ENCODE peak calls at places on chromosome 3, in nine cellular contexts. B, Q, U, F, L, A, I, G and P are unnamed samples.

GRCh38 chr3:161409069-161409468 is 37.8 kb upstream of the SPTSSB start:
- DNase-seq in B (no peak), Q (no peak), U (peak; percentile 16), F (no peak), L (peak; percentile 49), A (no peak), I (no peak), G (no peak), P (no peak)

GRCh38 chr3:78645628-78646310 is 1122.0 kb downstream of the ROBO1 start:
- DNase-seq in B (peak; percentile 60), Q (no peak), U (peak; percentile 22), F (no peak), L (peak; percentile 28), A (no peak), I (no peak), G (no peak), P (no peak)

GRCh38 chr3:15505412-15506165 is 15.9 kb downstream of the COLQ start:
- DNase-seq in B (no peak), Q (no peak), U (no peak), F (no peak), L (no peak), A (no peak), I (no peak), G (no peak), P (no peak)

GRCh38 chr3:78143000-78143399 is 1103.1 kb downstream of the ROBO2 start:
- DNase-seq in B (no peak), Q (no peak), U (no peak), F (no peak), L (no peak), A (no peak), I (no peak), G (no peak), P (no peak)

GRCh38 chr3:120743081-120743365 is 479 bp downstream of the GTF2E1 start:
- DNase-seq in B (no peak), Q (no peak), U (no peak), F (no peak), L (no peak), A (no peak), I (no peak), G (no peak), P (no peak)

GRCh38 chr3:87333393-87333892 is 57.1 kb upstream of the POU1F1 start:
- DNase-seq in B (no peak), Q (no peak), U (no peak), F (no peak), L (peak; percentile 79), A (no peak), I (no peak), G (no peak), P (no peak)

GRCh38 chr3:33980252-33980651 is 181.8 kb downstream of the PDCD6IP start:
- DNase-seq in B (no peak), Q (no peak), U (no peak), F (no peak), L (peak; percentile 8), A (no peak), I (no peak), G (no peak), P (no peak)

GRCh38 chr3:55300701-55301100 is 186.4 kb downstream of the WNT5A start:
- DNase-seq in B (no peak), Q (no peak), U (no peak), F (no peak), L (no peak), A (no peak), I (no peak), G (no peak), P (no peak)

GRCh38 chr3:186164696-186165095 is 55.8 kb upstream of the ETV5 start:
- DNase-seq in B (no peak), Q (no peak), U (no peak), F (peak; percentile 43), L (no peak), A (no peak), I (no peak), G (no peak), P (no peak)

GRCh38 chr3:141498592-141499223 is 11.9 kb downstream of the RASA2 start:
- DNase-seq in B (no peak), Q (peak; percentile 68), U (peak; percentile 96), F (no peak), L (no peak), A (peak; percentile 62), I (no peak), G (no peak), P (no peak)

GRCh38 chr3:10460951-10461563 is 44.3 kb downstream of the ATP2B2 start:
- DNase-seq in B (no peak), Q (no peak), U (no peak), F (no peak), L (no peak), A (no peak), I (no peak), G (no peak), P (no peak)

GRCh38 chr3:134351421-134351820 is 22.8 kb downstream of the AMOTL2 start:
- DNase-seq in B (no peak), Q (no peak), U (no peak), F (no peak), L (no peak), A (no peak), I (no peak), G (no peak), P (no peak)

GRCh38 chr3:155890671-155891190 is 20.3 kb downstream of the GMPS start:
- DNase-seq in B (peak; percentile 50), Q (no peak), U (no peak), F (no peak), L (no peak), A (no peak), I (no peak), G (no peak), P (no peak)

GRCh38 chr3:141103067-141103466 is 51.9 kb downstream of the SPSB4 start:
- DNase-seq in B (no peak), Q (no peak), U (no peak), F (peak; percentile 49), L (no peak), A (no peak), I (no peak), G (no peak), P (no peak)

GRCh38 chr3:184417619-184418327 is 37.9 kb downstream of the CHRD start:
- DNase-seq in B (peak; percentile 14), Q (peak; percentile 76), U (peak; percentile 68), F (peak; percentile 85), L (peak; percentile 52), A (peak; percentile 80), I (no peak), G (peak; percentile 72), P (peak; percentile 64)

GRCh38 chr3:191065183-191065805 is 133.7 kb upstream of the OSTN start:
- DNase-seq in B (no peak), Q (no peak), U (no peak), F (no peak), L (no peak), A (no peak), I (no peak), G (no peak), P (no peak)

GRCh38 chr3:166455724-166456123 is 618.5 kb upstream of the BCHE start:
- DNase-seq in B (no peak), Q (no peak), U (no peak), F (no peak), L (no peak), A (no peak), I (no peak), G (no peak), P (no peak)

GRCh38 chr3:166456291-166456690 is 619.1 kb upstream of the BCHE start:
- DNase-seq in B (no peak), Q (no peak), U (no peak), F (no peak), L (no peak), A (no peak), I (no peak), G (no peak), P (no peak)

GRCh38 chr3:166453472-166453871 is 616.2 kb upstream of the BCHE start:
- DNase-seq in B (no peak), Q (no peak), U (no peak), F (no peak), L (no peak), A (no peak), I (no peak), G (no peak), P (no peak)

GRCh38 chr3:166451997-166452396 is 614.8 kb upstream of the BCHE start:
- DNase-seq in B (no peak), Q (no peak), U (no peak), F (no peak), L (no peak), A (no peak), I (no peak), G (no peak), P (no peak)

GRCh38 chr3:166457382-166457781 is 620.2 kb upstream of the BCHE start:
- DNase-seq in B (no peak), Q (no peak), U (no peak), F (no peak), L (no peak), A (no peak), I (no peak), G (no peak), P (no peak)
- TF ChIP-seq POLR2AphosphoS5 in B (no peak), Q (no peak), U (no peak), F (no peak), L (no peak), A (no peak), I (no peak), G (no peak), P (no peak)

DNA sequence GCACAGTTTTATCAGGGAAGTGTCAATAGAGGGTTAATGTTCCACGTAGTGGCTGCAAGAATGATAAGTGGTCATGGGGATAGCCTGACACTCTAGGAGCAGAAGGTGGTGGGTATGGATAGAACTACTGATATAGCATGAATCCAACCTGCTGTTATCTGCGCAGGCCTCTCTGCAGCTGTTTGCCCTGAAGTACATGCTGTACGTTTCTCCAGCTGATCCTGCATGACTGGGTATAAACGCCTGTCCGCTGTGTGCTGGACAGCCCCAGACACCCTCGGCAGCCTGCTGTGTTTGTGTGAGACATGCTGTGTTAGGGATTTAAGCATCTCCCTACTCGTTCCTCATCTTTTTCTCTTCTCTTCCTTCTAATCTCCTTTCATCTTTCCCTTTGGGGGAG is 87.1 kb downstream of the LPP start:
- DNase-seq in B (no peak), Q (no peak), U (no peak), F (no peak), L (no peak), A (no peak), I (no peak), G (no peak), P (no peak)
- H3K27ac ChIP-seq in B (no peak overlapping the region), Q (peak overlapping the region; percentile 67), U (no peak overlapping the region), F (no peak overlapping the region), L (no peak overlapping the region), A (peak overlapping the region; percentile 33), I (peak overlapping the region; percentile 94), G (peak overlapping the region; percentile 48), P (no peak overlapping the region)

DNA sequence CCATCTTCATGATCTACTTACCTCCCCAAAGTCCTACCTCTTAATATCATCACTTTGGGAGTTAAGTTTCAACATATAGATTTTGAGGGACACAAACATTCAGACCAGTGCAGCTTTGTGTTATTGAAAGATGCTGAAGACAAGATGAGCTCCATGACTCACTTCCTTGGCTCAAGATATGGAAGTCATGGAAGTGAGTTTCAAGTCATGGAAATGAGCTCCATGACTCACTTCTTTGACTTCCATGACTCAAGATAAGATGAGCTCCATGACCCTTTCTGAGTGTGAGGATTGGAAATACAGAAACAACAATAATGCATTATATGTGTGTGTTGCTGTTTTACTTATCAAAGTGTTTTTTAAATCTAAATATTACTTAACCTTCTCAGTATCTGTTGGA is 170.2 kb upstream of the TPRG1 start:
- DNase-seq in B (no peak), Q (no peak), U (no peak), F (no peak), L (peak; percentile 34), A (no peak), I (no peak), G (no peak), P (no peak)
- TF ChIP-seq POLR2AphosphoS5 in B (no peak), Q (no peak), U (no peak), F (no peak), L (no peak), A (no peak), I (no peak), G (no peak), P (no peak)

GRCh38 chr3:181892848-181893247 is 181.1 kb downstream of the SOX2 start:
- DNase-seq in B (no peak), Q (no peak), U (no peak), F (no peak), L (no peak), A (no peak), I (no peak), G (no peak), P (no peak)
- H3K27ac ChIP-seq in B (no peak overlapping the region), Q (no peak overlapping the region), U (no peak overlapping the region), F (no peak overlapping the region), L (no peak overlapping the region), A (no peak overlapping the region), I (no peak overlapping the region), G (no peak overlapping the region), P (no peak overlapping the region)